ENCODE peak calls at places on chromosomes 16 and 17, in seven cellular contexts. F, Q, O, H, I, D and P are unnamed samples. For H3K27me3, the result is how much of the 10 kb centered on the place peaks cover.

GRCh38 chr17:44587339-44587738 is 30.1 kb downstream of the FZD2 start:
- DNase-seq in F (peak), Q (peak), O (no peak), H (peak), I (no peak), D (peak), P (peak)

GRCh38 chr16:69131749-69132423 is 502 bp downstream of the CHTF8 start:
- DNase-seq in F (peak), Q (peak), O (peak), H (peak), I (peak), D (peak), P (peak)

GRCh38 chr16:3597676-3598075 is 13.7 kb downstream of the SLX4 start:
- DNase-seq in F (no peak), Q (no peak), O (no peak), H (no peak), I (no peak), D (no peak), P (no peak)

GRCh38 chr17:3695723-3696411 is at the start of gene P2RX5:
- DNase-seq in F (no peak), Q (no peak), O (no peak), H (no peak), I (peak), D (peak), P (peak)

GRCh38 chr16:68655806-68656205 is 10.7 kb downstream of the CDH3 start:
- DNase-seq in F (no peak), Q (no peak), O (no peak), H (no peak), I (no peak), D (no peak), P (no peak)

GRCh38 chr16:84826558-84826941 is 6.8 kb downstream of the CRISPLD2 start:
- DNase-seq in F (no peak), Q (no peak), O (peak), H (peak), I (peak), D (peak), P (no peak)

GRCh38 chr16:85916141-85916890 is 17.4 kb downstream of the IRF8 start:
- DNase-seq in F (peak), Q (no peak), O (no peak), H (peak), I (peak), D (no peak), P (peak)

GRCh38 chr17:51397361-51398127 is 137.2 kb downstream of the UTP18 start:
- DNase-seq in F (no peak), Q (no peak), O (no peak), H (no peak), I (no peak), D (no peak), P (no peak)

GRCh38 chr16:50879873-50880695 is 138.2 kb downstream of the CYLD start:
- DNase-seq in F (no peak), Q (no peak), O (no peak), H (no peak), I (no peak), D (no peak), P (no peak)

GRCh38 chr17:29593546-29594440 is 861 bp downstream of the ANKRD13B start:
- DNase-seq in F (no peak), Q (no peak), O (peak), H (no peak), I (peak), D (no peak), P (no peak)

GRCh38 chr17:33258291-33258690 is 34.8 kb downstream of the ASIC2 start:
- DNase-seq in F (no peak), Q (no peak), O (no peak), H (no peak), I (no peak), D (no peak), P (no peak)

GRCh38 chr17:55635253-55635766 is 87.4 kb downstream of the TMEM100 start:
- DNase-seq in F (no peak), Q (no peak), O (no peak), H (no peak), I (no peak), D (peak), P (no peak)

GRCh38 chr16:1821861-1822611 is 4.6 kb downstream of the HAGH start:
- DNase-seq in F (no peak), Q (no peak), O (no peak), H (no peak), I (no peak), D (no peak), P (peak)

GRCh38 chr16:58658796-58659211 is 25.8 kb downstream of the SLC38A7 start:
- DNase-seq in F (no peak), Q (no peak), O (no peak), H (no peak), I (no peak), D (no peak), P (no peak)
- H3K27me3 ChIP-seq in F (under half), Q (under half), O (under half), H (under half), I (under half), D (under half), P (under half)

GRCh38 chr17:75587718-75588545 is at the start of gene MYO15B:
- DNase-seq in F (no peak), Q (peak), O (peak), H (peak), I (peak), D (no peak), P (peak)
- H3K4me3 ChIP-seq in F (peak), Q (peak), O (peak), H (peak), I (peak), D (no peak), P (peak)

DNA sequence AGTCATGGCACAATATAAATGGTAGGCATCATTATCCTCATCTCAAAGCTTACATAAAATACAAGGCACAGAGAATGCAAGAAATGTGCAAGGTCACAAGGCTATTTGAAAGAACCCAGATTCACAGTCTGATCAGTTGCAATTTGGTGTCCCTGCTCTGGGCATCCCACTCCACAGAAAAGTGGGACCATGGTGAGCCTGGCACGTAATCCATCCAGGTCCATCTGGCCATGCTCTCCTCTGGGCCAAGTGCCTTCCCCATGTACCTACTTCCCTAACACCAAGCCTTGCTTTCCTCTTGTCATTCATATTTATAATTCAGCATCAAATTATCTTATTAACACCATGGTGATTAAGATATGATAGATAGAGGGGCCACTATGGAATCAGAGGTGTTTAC is 390.0 kb downstream of the CDH11 start:
- DNase-seq in F (no peak), Q (no peak), O (no peak), H (no peak), I (no peak), D (no peak), P (no peak)
- TF ChIP-seq EP300 in F (no peak), Q (no peak), O (no peak), H (no peak), I (no peak), D (no peak), P (no peak)

GRCh38 chr17:35063514-35064223 is at the start of gene RFFL:
- DNase-seq in F (peak), Q (peak), O (peak), H (peak), I (peak), D (peak), P (peak)

GRCh38 chr17:35069311-35069710 is 5.8 kb upstream of the RFFL start:
- DNase-seq in F (no peak), Q (no peak), O (no peak), H (no peak), I (no peak), D (no peak), P (no peak)

GRCh38 chr17:35062284-35062683 is 1.2 kb downstream of the RFFL start:
- DNase-seq in F (no peak), Q (no peak), O (no peak), H (no peak), I (no peak), D (no peak), P (no peak)

GRCh38 chr17:35068249-35068648 is 4.7 kb upstream of the RFFL start:
- DNase-seq in F (no peak), Q (no peak), O (no peak), H (no peak), I (no peak), D (no peak), P (no peak)

DNA sequence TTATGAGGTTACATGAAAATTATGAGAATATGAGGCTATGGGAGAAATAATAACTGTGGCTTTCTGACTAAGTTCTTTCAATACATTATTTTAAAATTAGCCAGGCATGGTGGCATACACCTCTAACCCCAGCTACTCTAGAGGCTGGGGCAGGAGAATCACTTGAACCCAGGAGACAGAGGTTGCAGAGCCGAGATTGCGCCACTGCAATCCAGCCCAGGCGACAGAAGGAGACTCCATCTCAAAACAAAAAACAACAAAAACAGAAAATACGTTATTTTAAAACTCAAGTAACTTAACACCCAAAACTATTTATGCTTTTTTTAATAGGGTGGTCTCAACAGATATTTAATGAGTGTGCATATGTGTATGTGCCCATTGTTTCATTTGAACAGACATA is 2.4 kb upstream of the RFFL start:
- DNase-seq in F (no peak), Q (no peak), O (no peak), H (no peak), I (no peak), D (no peak), P (no peak)
- H3K27me3 ChIP-seq in F (under half), Q (under half), O (under half), H (under half), I (under half), D (under half), P (under half)

DNA sequence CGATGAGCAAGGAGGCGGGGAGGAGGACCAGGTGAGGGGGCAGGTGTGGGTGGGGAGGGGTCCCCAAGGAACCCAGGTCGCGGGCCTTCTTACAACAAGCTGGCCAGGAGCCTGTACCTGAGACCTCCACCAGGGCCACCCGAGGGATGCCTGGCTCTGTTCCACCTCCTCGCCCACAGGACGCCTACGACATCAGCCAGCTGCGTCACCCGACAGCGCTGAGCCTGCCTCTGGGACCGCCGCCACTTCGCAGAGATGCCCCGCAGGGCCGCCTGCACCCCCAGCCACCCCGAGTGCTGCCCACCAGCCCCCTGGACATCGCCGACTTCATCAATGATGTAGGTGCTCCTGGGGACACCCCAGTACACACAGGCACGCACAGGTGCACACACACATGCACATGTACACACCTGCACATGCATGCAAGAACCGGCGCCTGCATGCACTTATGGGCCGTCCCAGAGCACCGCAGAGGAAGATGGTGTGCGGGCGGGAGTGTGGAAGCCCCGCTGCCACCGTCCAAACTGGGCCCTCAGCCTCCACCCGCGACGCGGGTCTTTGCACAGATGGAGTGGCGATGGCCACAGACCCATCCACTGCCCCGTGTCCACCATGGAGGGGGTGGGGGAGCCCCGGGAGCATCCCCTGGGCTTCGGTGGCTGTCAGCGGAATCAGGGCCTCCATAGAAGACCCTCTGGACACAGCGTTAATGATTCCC is 6.6 kb downstream of the SLC22A31 start:
- DNase-seq in F (no peak), Q (no peak), O (no peak), H (no peak), I (no peak), D (peak), P (peak)
- H3K4me3 ChIP-seq in F (no peak), Q (no peak), O (no peak), H (no peak), I (no peak), D (no peak), P (peak)

DNA sequence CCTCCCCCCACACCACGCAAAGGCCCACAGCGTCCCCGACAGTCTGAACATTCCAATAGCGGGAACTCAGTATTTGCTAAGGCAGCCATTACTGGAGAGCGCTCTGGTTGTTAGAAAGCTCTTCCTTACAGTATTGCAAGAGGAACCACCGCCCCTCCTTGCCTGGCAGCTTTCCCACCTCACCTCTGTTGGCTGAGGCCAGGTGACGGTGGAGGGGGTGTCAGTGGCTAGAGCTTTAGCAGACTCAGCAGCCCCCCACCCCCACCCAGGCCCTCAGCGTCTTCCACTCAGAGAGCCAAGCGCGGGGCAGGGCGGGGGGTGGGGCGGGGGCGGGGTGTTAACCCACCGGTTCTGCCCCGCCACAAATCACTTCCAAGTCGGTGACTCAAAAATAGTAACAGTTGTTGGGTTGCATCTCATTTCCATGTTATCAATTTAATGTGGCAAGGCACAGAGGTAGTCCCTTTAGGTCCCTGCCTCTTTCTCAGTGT is 2.3 kb upstream of the PLEKHH3 start:
- DNase-seq in F (peak), Q (peak), O (no peak), H (peak), I (peak), D (no peak), P (peak)
- TF ChIP-seq EP300 in F (no peak), Q (no peak), O (no peak), H (no peak), I (no peak), D (no peak), P (no peak)

GRCh38 chr17:9958586-9959281 is 53.7 kb upstream of the RCVRN start:
- DNase-seq in F (no peak), Q (no peak), O (no peak), H (no peak), I (no peak), D (no peak), P (no peak)

GRCh38 chr17:9956474-9957131 is 51.5 kb upstream of the RCVRN start:
- DNase-seq in F (no peak), Q (no peak), O (no peak), H (no peak), I (no peak), D (no peak), P (no peak)

GRCh38 chr17:9957244-9957643 is 52.2 kb upstream of the RCVRN start:
- DNase-seq in F (no peak), Q (no peak), O (no peak), H (no peak), I (no peak), D (no peak), P (no peak)

GRCh38 chr17:9959377-9959981 is 54.4 kb upstream of the RCVRN start:
- DNase-seq in F (peak), Q (peak), O (no peak), H (no peak), I (peak), D (peak), P (no peak)
- H3K27me3 ChIP-seq in F (under half), Q (under half), O (under half), H (under half), I (under half), D (under half), P (under half)